ENCODE peak calls at places on chromosome 19, in five cellular contexts. One of them, this sample, is unnamed.

GRCh38 chr19:13037161-13037560 is 41.9 kb downstream of the NFIX start:
- DNase-seq in H1: no peak
- DNase-seq in GM12878: no peak
- DNase-seq in HepG2: no peak
- DNase-seq in GM12892: no peak
- DNase-seq in this sample: no peak

GRCh38 chr19:16013851-16014840 is 62.1 kb upstream of the TPM4 start:
- DNase-seq in H1: no peak
- DNase-seq in GM12878: no peak
- DNase-seq in HepG2: no peak
- DNase-seq in GM12892: no peak
- DNase-seq in this sample: no peak

GRCh38 chr19:43425567-43426392 is 11.1 kb downstream of the TEX101 start:
- DNase-seq in GM12892: no peak
- DNase-seq in H1: no peak
- DNase-seq in GM12878: no peak
- DNase-seq in HepG2: no peak
- DNase-seq in this sample: no peak

GRCh38 chr19:44748426-44749254 is at the start of gene BCL3:
- DNase-seq in GM12892: peak
- DNase-seq in H1: no peak
- DNase-seq in GM12878: no peak
- DNase-seq in HepG2: no peak
- DNase-seq in this sample: peak

GRCh38 chr19:54164369-54165068 is 5.0 kb upstream of the LENG1 start:
- DNase-seq in GM12892: no peak
- DNase-seq in GM12878: no peak
- DNase-seq in H1: peak
- DNase-seq in HepG2: no peak
- DNase-seq in this sample: no peak

GRCh38 chr19:35755550-35756371 is 1.1 kb downstream of the HSPB6 start:
- DNase-seq in GM12878: no peak
- DNase-seq in GM12892: no peak
- DNase-seq in H1: no peak
- DNase-seq in HepG2: no peak
- DNase-seq in this sample: no peak

GRCh38 chr19:13169769-13170168 is 19.6 kb downstream of the IER2 start:
- DNase-seq in HepG2: no peak
- DNase-seq in GM12878: no peak
- DNase-seq in H1: no peak
- DNase-seq in GM12892: no peak
- DNase-seq in this sample: no peak

GRCh38 chr19:41939861-41940442 is 11.7 kb upstream of the ERFL start:
- DNase-seq in GM12892: peak
- DNase-seq in HepG2: no peak
- DNase-seq in GM12878: no peak
- DNase-seq in H1: peak
- DNase-seq in this sample: peak

GRCh38 chr19:41111750-41112295 is 2.4 kb upstream of the CYP2F1 start:
- DNase-seq in GM12878: no peak
- DNase-seq in H1: no peak
- DNase-seq in HepG2: no peak
- DNase-seq in GM12892: no peak
- DNase-seq in this sample: no peak

GRCh38 chr19:16001481-16002312 is 52.9 kb downstream of the OR10H4 start:
- DNase-seq in H1: no peak
- DNase-seq in GM12892: no peak
- DNase-seq in HepG2: peak
- DNase-seq in GM12878: peak
- DNase-seq in this sample: no peak

GRCh38 chr19:33281296-33281926 is 20.9 kb downstream of the CEBPA start:
- DNase-seq in H1: no peak
- DNase-seq in GM12892: no peak
- DNase-seq in GM12878: no peak
- DNase-seq in HepG2: no peak
- DNase-seq in this sample: no peak

GRCh38 chr19:50425581-50425980 is 6.8 kb downstream of the SPIB start:
- DNase-seq in H1: no peak
- DNase-seq in HepG2: no peak
- DNase-seq in GM12892: no peak
- DNase-seq in GM12878: no peak
- DNase-seq in this sample: no peak

GRCh38 chr19:35295792-35296462 is 4.0 kb downstream of the MAG start:
- DNase-seq in GM12892: peak
- DNase-seq in H1: peak
- DNase-seq in HepG2: no peak
- DNase-seq in GM12878: no peak
- DNase-seq in this sample: peak

GRCh38 chr19:6903446-6903845 is 16.1 kb downstream of the ADGRE1 start:
- DNase-seq in H1: no peak
- DNase-seq in GM12892: no peak
- DNase-seq in GM12878: no peak
- DNase-seq in HepG2: no peak
- DNase-seq in this sample: no peak

GRCh38 chr19:6911523-6911922 is 24.1 kb downstream of the ADGRE1 start:
- DNase-seq in GM12892: no peak
- DNase-seq in HepG2: no peak
- DNase-seq in GM12878: no peak
- DNase-seq in H1: no peak
- DNase-seq in this sample: no peak

GRCh38 chr19:6906559-6906958 is 19.2 kb downstream of the ADGRE1 start:
- DNase-seq in GM12878: no peak
- DNase-seq in GM12892: no peak
- DNase-seq in HepG2: no peak
- DNase-seq in H1: no peak
- DNase-seq in this sample: no peak
- TF ChIP-seq POLR2AphosphoS5 in GM12878: no peak
- TF ChIP-seq POLR2AphosphoS5 in GM12892: no peak
- TF ChIP-seq POLR2AphosphoS5 in HepG2: no peak
- TF ChIP-seq POLR2AphosphoS5 in H1: no peak
- TF ChIP-seq POLR2AphosphoS5 in this sample: no peak

GRCh38 chr19:5218963-5219530 is 121.6 kb downstream of the PTPRS start:
- DNase-seq in HepG2: no peak
- DNase-seq in GM12892: no peak
- DNase-seq in GM12878: no peak
- DNase-seq in H1: no peak
- DNase-seq in this sample: no peak

GRCh38 chr19:5218255-5218855 is 122.3 kb downstream of the PTPRS start:
- DNase-seq in GM12878: no peak
- DNase-seq in GM12892: no peak
- DNase-seq in H1: no peak
- DNase-seq in HepG2: no peak
- DNase-seq in this sample: no peak

GRCh38 chr19:5220866-5221265 is 119.7 kb downstream of the PTPRS start:
- DNase-seq in HepG2: no peak
- DNase-seq in H1: no peak
- DNase-seq in GM12878: no peak
- DNase-seq in GM12892: no peak
- DNase-seq in this sample: no peak

GRCh38 chr19:5220361-5220760 is 120.3 kb downstream of the PTPRS start:
- DNase-seq in H1: no peak
- DNase-seq in GM12878: no peak
- DNase-seq in HepG2: no peak
- DNase-seq in GM12892: no peak
- DNase-seq in this sample: no peak

DNA sequence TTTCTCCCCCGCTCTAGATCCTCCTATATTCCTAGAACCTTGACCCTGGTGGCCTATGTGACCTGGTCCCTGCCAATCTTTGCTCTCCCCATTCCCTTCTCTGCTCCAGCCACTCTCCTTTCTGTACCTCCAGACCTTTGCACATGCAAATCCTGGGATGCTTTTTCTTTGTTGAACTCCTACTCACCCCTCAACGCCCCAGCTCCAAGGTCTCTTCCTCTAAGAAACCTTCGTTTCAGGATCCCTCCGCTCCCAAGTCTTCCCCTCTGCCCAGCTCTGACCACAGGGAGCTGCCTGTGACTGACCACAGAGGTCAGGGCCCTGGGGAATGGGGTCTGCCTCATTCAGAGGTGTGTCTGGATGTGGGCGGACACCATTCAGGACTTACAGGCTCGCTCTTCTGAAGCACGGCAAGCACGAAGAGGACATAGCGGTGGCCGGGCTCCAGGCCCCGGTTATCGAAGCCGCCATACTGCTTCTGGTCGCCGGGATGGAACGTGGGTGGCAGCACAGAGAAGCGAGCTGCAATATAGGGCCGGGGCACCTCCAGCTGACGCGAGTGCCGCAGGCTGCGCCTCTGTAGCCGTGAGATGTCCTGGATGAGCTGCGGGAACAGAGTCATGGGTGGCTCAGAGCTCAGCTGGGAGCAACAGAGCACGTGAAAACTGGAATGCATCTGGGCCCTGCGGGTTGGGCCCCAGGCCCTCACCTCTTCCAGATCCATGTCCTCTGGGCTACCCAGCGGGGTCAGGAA is 120.9 kb downstream of the PTPRS start:
- DNase-seq in H1: no peak
- DNase-seq in GM12892: no peak
- DNase-seq in GM12878: no peak
- DNase-seq in HepG2: no peak
- DNase-seq in this sample: no peak
- TF ChIP-seq TAF1 in H1: no peak
- TF ChIP-seq TAF1 in GM12892: no peak
- TF ChIP-seq TAF1 in GM12878: no peak
- TF ChIP-seq TAF1 in HepG2: no peak
- TF ChIP-seq TAF1 in this sample: no peak

DNA sequence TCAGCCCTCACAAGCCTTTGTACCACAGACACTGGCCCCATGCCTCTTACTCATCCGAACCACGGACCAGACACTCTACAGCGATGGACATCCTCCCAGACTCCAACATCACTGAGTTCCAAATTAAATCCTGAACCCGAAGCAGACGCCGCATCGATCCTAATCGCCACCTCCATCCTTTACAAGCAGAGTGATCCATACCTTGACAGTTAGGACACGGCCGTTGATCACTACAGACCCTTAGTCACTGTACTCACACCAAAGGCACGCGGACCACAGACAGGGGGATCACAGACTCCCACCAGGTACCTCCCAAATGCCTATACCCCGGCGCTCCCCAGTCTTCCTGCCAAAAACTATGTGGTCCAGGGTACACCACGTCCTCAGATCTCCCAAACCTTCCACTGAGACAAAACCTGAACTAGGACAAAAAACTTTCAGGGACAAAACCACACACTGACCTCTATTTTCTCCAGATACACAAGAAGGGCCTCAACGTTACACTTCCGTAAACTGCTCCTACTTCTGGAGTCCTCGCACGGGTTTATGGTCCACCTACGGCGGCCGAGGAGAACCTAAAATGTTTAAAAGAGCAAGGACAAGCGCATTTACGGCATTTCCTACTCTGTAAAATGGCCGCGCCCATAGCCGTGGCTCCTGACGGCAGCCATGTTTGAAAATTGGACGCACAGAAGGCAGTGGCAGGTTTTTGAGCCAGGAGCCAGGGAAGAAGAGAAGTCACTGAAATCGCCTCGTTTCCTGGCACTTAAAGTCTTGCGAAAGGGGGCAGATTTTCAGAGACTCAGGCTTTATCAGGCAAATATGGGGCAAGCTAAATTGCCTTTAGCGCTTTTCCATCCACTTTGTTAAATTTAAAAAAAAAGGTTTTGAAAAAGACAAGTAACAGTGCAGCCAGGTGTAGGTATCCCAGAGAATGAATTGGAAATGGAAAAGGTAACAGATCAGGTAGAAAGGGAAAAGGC is at the start of gene ZNF350:
- DNase-seq in GM12878: peak
- DNase-seq in GM12892: peak
- DNase-seq in HepG2: peak
- DNase-seq in H1: peak
- DNase-seq in this sample: peak
- TF ChIP-seq POLR2A in GM12878: peak
- TF ChIP-seq POLR2A in GM12892: peak
- TF ChIP-seq POLR2A in HepG2: peak
- TF ChIP-seq POLR2A in H1: no peak
- TF ChIP-seq POLR2A in this sample: peak

DNA sequence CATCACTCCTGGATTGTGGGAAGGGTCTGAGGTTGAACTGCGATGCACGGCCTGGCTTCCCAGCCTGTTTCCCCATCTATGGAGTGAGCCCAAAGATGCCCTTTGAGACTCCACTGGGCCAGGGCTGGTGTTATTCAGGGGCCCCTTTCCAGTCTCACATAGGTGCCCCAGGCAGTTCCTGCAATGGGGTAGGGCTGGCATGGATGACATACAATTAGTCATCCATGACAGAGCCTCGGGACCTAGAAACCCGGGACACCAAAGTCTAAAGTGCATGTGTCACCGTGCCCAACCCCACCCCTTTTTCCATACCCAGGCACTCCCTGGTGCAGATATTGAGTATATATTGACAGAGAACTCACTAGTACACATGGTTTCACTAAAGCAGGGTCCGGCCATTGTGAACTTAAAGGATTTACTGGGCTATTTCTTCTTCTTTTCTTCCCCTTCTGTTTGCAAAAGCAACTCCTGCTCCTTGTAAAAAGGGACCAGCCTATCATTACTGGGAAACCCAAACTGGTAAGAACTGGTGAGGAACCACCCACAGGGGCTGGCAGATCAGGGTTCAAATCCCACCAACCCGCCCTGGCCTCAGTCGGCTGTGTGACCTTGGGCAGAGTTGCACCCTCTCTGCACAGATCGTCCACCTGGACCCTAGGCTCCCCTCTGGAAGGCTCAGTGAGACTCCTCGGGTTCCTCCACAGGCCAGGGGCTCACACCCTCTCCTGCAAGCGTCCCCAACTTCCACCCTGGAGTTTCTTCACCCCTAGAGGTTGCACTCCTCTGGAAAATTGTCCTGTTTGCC is 2.7 kb downstream of the B3GNT3 start:
- DNase-seq in H1: no peak
- DNase-seq in GM12878: no peak
- DNase-seq in GM12892: no peak
- DNase-seq in HepG2: peak
- DNase-seq in this sample: no peak
- TF ChIP-seq POLR2AphosphoS5 in H1: no peak
- TF ChIP-seq POLR2AphosphoS5 in GM12878: no peak
- TF ChIP-seq POLR2AphosphoS5 in GM12892: no peak
- TF ChIP-seq POLR2AphosphoS5 in HepG2: no peak
- TF ChIP-seq POLR2AphosphoS5 in this sample: no peak

This sample was measured in GM12891.